ENCODE peak calls at places on chromosomes 6 and 20, in seven cellular contexts. H is effector memory CD8-positive, alpha-beta T cell; I is activated B cell treated with CpG ODN at 0.5 μM for 24 hours; W is stimulated activated CD4-positive, alpha-beta T cell treated with anti-CD3 and anti-CD28 coated beads, Interleukin-4, amount 100 ng/mL, for 48 hours; T is dorsolateral prefrontal cortex; Y is AG08395; V is glomerular endothelial cell. Z is an unnamed sample.

GRCh38 chr20:9903048-9903651 is 64.3 kb upstream of the PAK5 start:
- DNase-seq in H (no peak), I (no peak), W (no peak), T (no peak), Y (no peak), V (no peak), Z (no peak)

GRCh38 chr20:53829086-53829703 is 235.6 kb upstream of the ZNF217 start:
- DNase-seq in H (no peak), I (no peak), W (no peak), T (no peak), Y (peak), V (peak), Z (peak)

GRCh38 chr20:17655286-17655651 is 26.8 kb downstream of the RRBP1 start:
- DNase-seq in H (no peak), I (no peak), W (no peak), T (peak), Y (peak), V (no peak), Z (peak)

GRCh38 chr6:138410048-138410735 is 6.2 kb downstream of the HEBP2 start:
- DNase-seq in H (no peak), I (no peak), W (no peak), T (no peak), Y (no peak), V (no peak), Z (peak)

GRCh38 chr6:36791553-36792171 is 47.6 kb downstream of the CPNE5 start:
- DNase-seq in H (no peak), I (no peak), W (no peak), T (no peak), Y (no peak), V (no peak), Z (no peak)

GRCh38 chr6:154247119-154247814 is 109.3 kb downstream of the IPCEF1 start:
- DNase-seq in H (no peak), I (no peak), W (peak), T (no peak), Y (no peak), V (no peak), Z (no peak)

GRCh38 chr20:63413323-63413722 is 52.2 kb upstream of the CHRNA4 start:
- DNase-seq in H (no peak), I (no peak), W (no peak), T (no peak), Y (no peak), V (no peak), Z (no peak)

GRCh38 chr20:34941224-34941623 is 14.4 kb downstream of the GSS start:
- DNase-seq in H (no peak), I (no peak), W (no peak), T (no peak), Y (no peak), V (no peak), Z (no peak)

GRCh38 chr20:35307666-35308653 is 15.7 kb upstream of the FAM83C start:
- DNase-seq in H (no peak), I (no peak), W (no peak), T (peak), Y (peak), V (no peak), Z (peak)

GRCh38 chr6:113936093-113936934 is 34.6 kb downstream of the HDAC2 start:
- DNase-seq in H (peak), I (no peak), W (no peak), T (no peak), Y (peak), V (peak), Z (peak)

GRCh38 chr6:19410477-19410876 is 426.7 kb upstream of the ID4 start:
- DNase-seq in H (no peak), I (no peak), W (no peak), T (no peak), Y (no peak), V (no peak), Z (peak)

GRCh38 chr6:149456311-149457021 is 28.3 kb downstream of the ZC3H12D start:
- DNase-seq in H (no peak), I (no peak), W (no peak), T (no peak), Y (no peak), V (no peak), Z (no peak)

GRCh38 chr6:72271531-72271930 is 350.3 kb upstream of the KCNQ5 start:
- DNase-seq in H (no peak), I (no peak), W (no peak), T (no peak), Y (no peak), V (no peak), Z (no peak)

GRCh38 chr20:13784271-13784892 is 337 bp downstream of the ESF1 start:
- DNase-seq in H (no peak), I (no peak), W (no peak), T (no peak), Y (no peak), V (no peak), Z (no peak)

GRCh38 chr6:149696904-149697303 is 21.0 kb downstream of the LATS1 start:
- DNase-seq in H (no peak), I (no peak), W (no peak), T (no peak), Y (peak), V (no peak), Z (peak)

GRCh38 chr6:90184334-90185298 is 112.0 kb downstream of the BACH2 start:
- DNase-seq in H (no peak), I (no peak), W (no peak), T (no peak), Y (no peak), V (peak), Z (no peak)

GRCh38 chr20:8078528-8078914 is 53.5 kb upstream of the PLCB1 start:
- DNase-seq in H (no peak), I (no peak), W (no peak), T (no peak), Y (no peak), V (no peak), Z (no peak)

GRCh38 chr6:111503660-111504059 is 20.6 kb upstream of the REV3L start:
- DNase-seq in H (no peak), I (no peak), W (no peak), T (no peak), Y (no peak), V (no peak), Z (peak)

GRCh38 chr20:49147269-49147668 is 40.9 kb downstream of the STAU1 start:
- DNase-seq in H (no peak), I (no peak), W (no peak), T (no peak), Y (no peak), V (no peak), Z (no peak)

GRCh38 chr6:8789878-8790277 is 354.5 kb upstream of the SLC35B3 start:
- DNase-seq in H (no peak), I (no peak), W (no peak), T (no peak), Y (no peak), V (no peak), Z (no peak)

GRCh38 chr20:14434379-14435136 is 97.1 kb upstream of the FLRT3 start:
- DNase-seq in H (no peak), I (no peak), W (no peak), T (no peak), Y (peak), V (no peak), Z (peak)

GRCh38 chr6:105484238-105485161 is 81.6 kb upstream of the PREP start:
- DNase-seq in H (no peak), I (no peak), W (no peak), T (no peak), Y (peak), V (no peak), Z (peak)

GRCh38 chr20:2872304-2873009 is 824 bp upstream of the PTPRA start:
- DNase-seq in H (peak), I (peak), W (peak), T (peak), Y (no peak), V (no peak), Z (peak)

GRCh38 chr20:43755390-43755789 is 28.6 kb upstream of the GTSF1L start:
- DNase-seq in H (no peak), I (no peak), W (no peak), T (no peak), Y (peak), V (no peak), Z (peak)